ENCODE peak calls at places on chromosomes 3 and 15, in ten cellular contexts. C is GM10248, M is frontal cortex, G is trophoblast cell, Z is NCI-H2081, L is IMR-90, K is natural killer cell, B is NCI-H69, Q is cardiac muscle cell, R is HFFc6. W is an unnamed sample.

GRCh38 chr15:62619526-62619925 is 423.0 kb upstream of the TPM1 start:
- DNase-seq in C (no peak), M (no peak), G (no peak), Z (no peak), L (no peak), K (no peak), B (no peak), Q (no peak), R (no peak), W (no peak)

GRCh38 chr3:113600418-113601185 is 68.2 kb downstream of the SIDT1 start:
- DNase-seq in C (no peak), M (no peak), G (no peak), Z (no peak), L (no peak), K (no peak), B (no peak), Q (no peak), R (no peak), W (no peak)

GRCh38 chr3:9408546-9408945 is 11.1 kb downstream of the SETD5 start:
- DNase-seq in C (no peak), M (no peak), G (no peak), Z (no peak), L (no peak), K (no peak), B (no peak), Q (no peak), R (no peak), W (no peak)

GRCh38 chr3:119809249-119810017 is 27.5 kb downstream of the NR1I2 start:
- DNase-seq in C (peak; percentile 62), M (no peak), G (no peak), Z (no peak), L (no peak), K (no peak), B (no peak), Q (no peak), R (no peak), W (no peak)

GRCh38 chr3:141395005-141395589 is 26.8 kb downstream of the ZBTB38 start:
- DNase-seq in C (no peak), M (no peak), G (no peak), Z (no peak), L (no peak), K (no peak), B (no peak), Q (no peak), R (no peak), W (no peak)

GRCh38 chr15:56496635-56497034 is 31.7 kb upstream of the MNS1 start:
- DNase-seq in C (peak; percentile 63), M (peak; percentile 58), G (peak; percentile 82), Z (peak; percentile 71), L (peak; percentile 79), K (no peak), B (peak; percentile 81), Q (peak; percentile 88), R (peak; percentile 57), W (peak; percentile 66)

GRCh38 chr3:15638891-15639262 is 37.3 kb downstream of the BTD start:
- DNase-seq in C (no peak), M (no peak), G (no peak), Z (no peak), L (no peak), K (no peak), B (no peak), Q (no peak), R (peak; percentile 43), W (no peak)

GRCh38 chr15:79987569-79987955 is 16.6 kb upstream of the BCL2A1 start:
- DNase-seq in C (no peak), M (no peak), G (no peak), Z (no peak), L (no peak), K (no peak), B (no peak), Q (no peak), R (no peak), W (no peak)

GRCh38 chr3:82568776-82569338 is 807.4 kb upstream of the GBE1 start:
- DNase-seq in C (no peak), M (no peak), G (no peak), Z (no peak), L (no peak), K (no peak), B (peak; percentile 5), Q (no peak), R (no peak), W (no peak)

GRCh38 chr3:74268753-74269152 is 345.7 kb downstream of the CNTN3 start:
- DNase-seq in C (no peak), M (no peak), G (no peak), Z (no peak), L (peak; percentile 59), K (no peak), B (no peak), Q (peak; percentile 13), R (peak; percentile 3), W (no peak)

GRCh38 chr3:20857636-20858035 is 671.6 kb upstream of the SGO1 start:
- DNase-seq in C (no peak), M (no peak), G (peak; percentile 4), Z (no peak), L (no peak), K (no peak), B (no peak), Q (no peak), R (peak; percentile 66), W (no peak)